ENCODE peak calls at places on chromosomes 3 and 15, in four cellular contexts. B is neural progenitor cell, L is GM23248, X is endothelial cell of umbilical vein. S is an unnamed sample. For H3K79me2, the result is how much of the 10 kb centered on the place peaks cover.

GRCh38 chr3:5053021-5053831 is 68.9 kb upstream of the ARL8B start:
- DNase-seq in B (no peak), L (peak), X (no peak), S (no peak)

GRCh38 chr15:94080416-94080815 is 150.9 kb upstream of the MCTP2 start:
- DNase-seq in L (peak), X (no peak), B (no peak), S (no peak)

GRCh38 chr3:59424268-59425010 is 374.6 kb upstream of the CFAP20DC start:
- DNase-seq in L (peak), B (no peak), X (no peak), S (no peak)

GRCh38 chr3:108602249-108602934 is 12.9 kb downstream of the DZIP3 start:
- DNase-seq in B (peak), L (no peak), X (no peak), S (no peak)

GRCh38 chr15:35596261-35596660 is 50.3 kb upstream of the DPH6 start:
- DNase-seq in B (no peak), L (peak), X (no peak), S (no peak)

GRCh38 chr3:18989237-18989812 is 159.0 kb upstream of the KCNH8 start:
- DNase-seq in X (no peak), L (no peak), B (no peak), S (no peak)

GRCh38 chr15:75606711-75607684 is 18.5 kb downstream of the SNUPN start:
- DNase-seq in X (no peak), B (no peak), L (peak), S (no peak)

GRCh38 chr3:129506272-129506742 is 22.1 kb upstream of the RHO start:
- DNase-seq in B (no peak), X (no peak), L (no peak), S (no peak)

GRCh38 chr15:66635817-66636216 is 66.2 kb upstream of the SMAD6 start:
- DNase-seq in B (no peak), X (no peak), L (no peak), S (no peak)

GRCh38 chr15:66580643-66581042 is 14.8 kb upstream of the LCTL start:
- DNase-seq in X (peak), L (peak), B (no peak), S (no peak)

GRCh38 chr15:83410532-83410931 is 36.6 kb upstream of the SH3GL3 start:
- DNase-seq in B (no peak), L (no peak), X (no peak), S (no peak)

GRCh38 chr3:27165348-27165747 is 203.8 kb downstream of the NEK10 start:
- DNase-seq in L (peak), X (no peak), B (no peak), S (no peak)

GRCh38 chr3:98521897-98522537 is 685 bp downstream of the CLDND1 start:
- DNase-seq in X (peak), B (peak), L (peak), S (peak)

GRCh38 chr3:156298938-156299337 is 178.6 kb downstream of the KCNAB1 start:
- DNase-seq in B (no peak), X (no peak), L (no peak), S (no peak)

GRCh38 chr3:117084739-117085270 is 375.2 kb downstream of the TUSC7 start:
- DNase-seq in B (no peak), X (no peak), L (no peak), S (no peak)

GRCh38 chr3:1439395-1439794 is 346.6 kb downstream of the CNTN6 start:
- DNase-seq in L (no peak), B (peak), X (no peak), S (no peak)

GRCh38 chr15:82124331-82125263 is 78.8 kb upstream of the MEX3B start:
- DNase-seq in L (no peak), B (no peak), X (no peak), S (no peak)

GRCh38 chr3:43036621-43037331 is 57.7 kb downstream of the GASK1A start:
- DNase-seq in B (no peak), X (no peak), L (no peak), S (no peak)

GRCh38 chr3:29171583-29171990 is 109.3 kb upstream of the RBMS3 start:
- DNase-seq in B (peak), X (peak), L (no peak), S (no peak)

GRCh38 chr3:195270350-195271115 is 426 bp downstream of the XXYLT1 start:
- DNase-seq in L (peak), B (peak), X (peak), S (peak)

GRCh38 chr15:92638291-92638708 is 17.3 kb downstream of the FAM174B start:
- DNase-seq in B (no peak), X (peak), L (no peak), S (no peak)

GRCh38 chr15:82531496-82532382 is 8.5 kb downstream of the RPS17 start:
- DNase-seq in L (peak), X (no peak), B (no peak), S (no peak)

GRCh38 chr15:66075947-66076346 is 177.6 kb downstream of the MEGF11 start:
- DNase-seq in L (no peak), B (no peak), X (no peak), S (no peak)

GRCh38 chr3:66198437-66199088 is 22.2 kb upstream of the SLC25A26 start:
- DNase-seq in X (no peak), B (no peak), L (no peak), S (no peak)

GRCh38 chr3:164199982-164200823 is 878.1 kb downstream of the SI start:
- DNase-seq in X (no peak), B (peak), L (no peak), S (no peak)

GRCh38 chr3:111668912-111669488 is 73.9 kb upstream of the ZBED2 start:
- DNase-seq in X (peak), B (peak), L (peak), S (peak)

GRCh38 chr3:46933261-46933660 is 43.3 kb downstream of the CCDC12 start:
- DNase-seq in B (no peak), L (no peak), X (no peak), S (no peak)

GRCh38 chr15:96692826-96693225 is 362.3 kb downstream of the NR2F2 start:
- DNase-seq in X (no peak), B (peak), L (no peak), S (no peak)

GRCh38 chr3:33099109-33099645 is 2.2 kb upstream of the GLB1 start:
- DNase-seq in B (no peak), L (no peak), X (no peak), S (no peak)

GRCh38 chr15:32908135-32908801 is 190.5 kb downstream of the GREM1 start:
- DNase-seq in B (no peak), L (no peak), X (peak), S (no peak)

GRCh38 chr3:149145926-149146325 is 16.5 kb downstream of the HPS3 start:
- DNase-seq in X (peak), B (no peak), L (no peak), S (no peak)

GRCh38 chr3:122188758-122189157 is 5.3 kb downstream of the CASR start:
- DNase-seq in B (no peak), L (no peak), X (no peak), S (no peak)

GRCh38 chr3:195802261-195802701 is 9.4 kb downstream of the MUC4 start:
- DNase-seq in B (no peak), X (no peak), L (no peak), S (no peak)

GRCh38 chr3:194277547-194278091 is 73.5 kb downstream of the CPN2 start:
- DNase-seq in L (peak), X (peak), B (no peak), S (no peak)

GRCh38 chr3:70990723-70991122 is 592.8 kb downstream of the FOXP1 start:
- DNase-seq in L (peak), B (no peak), X (no peak), S (no peak)
- H3K79me2 ChIP-seq in L (half or more), B (under half), X (under half), S (under half)

GRCh38 chr3:13017361-13018038 is 55.7 kb downstream of the IQSEC1 start:
- DNase-seq in L (no peak), B (no peak), X (no peak), S (no peak)

GRCh38 chr3:13015286-13016082 is 57.7 kb downstream of the IQSEC1 start:
- DNase-seq in X (no peak), B (no peak), L (no peak), S (no peak)

GRCh38 chr3:13014755-13015285 is 58.4 kb downstream of the IQSEC1 start:
- DNase-seq in B (no peak), X (no peak), L (no peak), S (no peak)

GRCh38 chr3:13016726-13017255 is 56.4 kb downstream of the IQSEC1 start:
- DNase-seq in X (no peak), L (no peak), B (no peak), S (no peak)

DNA sequence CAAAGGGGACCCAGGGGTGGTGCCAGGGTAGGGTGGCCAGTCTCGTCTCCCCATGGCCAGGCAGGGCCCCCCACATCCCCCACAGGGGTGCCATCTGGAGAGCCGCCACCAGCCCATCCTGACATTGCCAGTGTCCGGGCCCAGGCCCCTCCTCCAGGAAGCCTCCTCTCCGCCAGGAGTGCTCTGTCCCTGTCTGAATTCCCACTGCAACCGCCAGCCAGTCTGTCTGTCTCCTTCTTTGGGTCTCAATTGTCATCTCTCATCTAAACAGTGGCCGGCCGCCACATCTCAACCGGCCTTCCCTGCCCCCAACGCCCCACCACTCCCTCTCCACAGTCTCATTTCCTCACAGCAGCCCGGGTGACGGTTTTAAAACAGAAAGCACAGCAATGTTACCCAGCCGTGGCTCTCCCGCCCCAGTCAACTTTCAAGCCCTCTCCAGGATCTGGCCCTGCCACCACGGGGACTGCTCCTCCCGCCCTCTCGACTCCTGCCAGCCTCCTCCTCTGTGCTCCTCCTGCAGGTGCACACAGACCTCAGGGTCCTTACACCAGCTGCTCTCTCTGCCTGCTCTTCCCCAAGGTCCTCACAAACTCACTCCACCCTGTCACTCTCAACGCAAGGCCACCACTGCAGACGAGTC is 57.0 kb downstream of the IQSEC1 start:
- DNase-seq in X (no peak), B (no peak), L (peak), S (no peak)
- H3K79me2 ChIP-seq in X (under half), B (under half), L (under half), S (under half)

GRCh38 chr3:188700497-188700896 is 471.3 kb upstream of the TPRG1 start:
- DNase-seq in B (no peak), L (no peak), X (no peak), S (no peak)
- H3K79me2 ChIP-seq in B (under half), L (half or more), X (under half), S (under half)

DNA sequence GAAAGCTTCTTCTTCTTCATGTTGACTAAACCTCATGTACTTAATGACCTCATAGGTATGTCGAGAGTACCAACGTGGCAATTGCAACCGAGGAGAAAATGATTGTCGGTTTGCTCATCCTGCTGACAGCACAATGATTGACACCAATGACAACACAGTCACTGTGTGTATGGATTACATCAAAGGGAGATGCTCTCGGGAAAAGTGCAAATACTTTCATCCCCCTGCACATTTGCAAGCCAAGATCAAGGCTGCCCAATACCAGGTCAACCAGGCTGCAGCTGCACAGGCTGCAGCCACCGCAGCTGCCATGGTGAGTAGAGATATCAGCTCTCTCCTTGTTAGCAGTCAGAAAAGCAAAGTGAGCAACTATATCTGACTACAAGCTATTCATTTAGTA is 176.5 kb downstream of the MBNL1 start:
- DNase-seq in L (no peak), X (no peak), B (no peak), S (no peak)
- H3K79me2 ChIP-seq in L (half or more), X (half or more), B (under half), S (half or more)

DNA sequence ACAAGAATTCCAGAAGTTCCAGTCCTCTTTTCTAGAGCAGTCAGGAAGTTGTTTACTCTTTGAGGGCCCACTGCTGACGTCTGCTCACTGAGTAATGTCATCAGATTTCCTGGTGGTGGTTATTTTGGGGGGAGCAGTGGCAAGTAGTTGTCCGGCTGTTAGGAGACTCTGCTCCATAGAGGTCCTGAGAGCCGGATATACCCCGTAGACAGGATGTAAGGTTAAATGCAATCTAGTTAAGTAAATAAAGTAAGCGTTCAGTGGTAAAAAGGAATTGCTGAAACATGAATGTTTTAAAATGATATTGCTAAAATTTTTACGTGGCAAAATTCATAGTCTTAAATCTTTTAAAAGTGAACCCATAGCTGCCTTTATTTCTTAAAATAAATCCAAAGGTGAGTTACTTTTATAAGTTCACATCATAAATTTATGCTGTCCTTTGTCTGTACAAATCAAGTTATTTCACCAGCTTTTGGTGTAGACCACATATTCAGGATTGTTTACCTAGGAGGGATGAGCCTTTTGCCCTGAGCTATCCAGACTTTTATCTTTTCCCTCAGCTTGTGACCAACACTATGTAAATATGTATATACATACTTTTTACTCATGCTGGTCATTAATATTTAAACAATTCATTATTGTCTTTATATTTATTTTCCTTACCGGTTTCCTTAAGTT is 65.8 kb downstream of the PDE8A start:
- DNase-seq in X (peak), B (no peak), L (peak), S (no peak)
- H3K79me2 ChIP-seq in X (under half), B (under half), L (half or more), S (half or more)

DNA sequence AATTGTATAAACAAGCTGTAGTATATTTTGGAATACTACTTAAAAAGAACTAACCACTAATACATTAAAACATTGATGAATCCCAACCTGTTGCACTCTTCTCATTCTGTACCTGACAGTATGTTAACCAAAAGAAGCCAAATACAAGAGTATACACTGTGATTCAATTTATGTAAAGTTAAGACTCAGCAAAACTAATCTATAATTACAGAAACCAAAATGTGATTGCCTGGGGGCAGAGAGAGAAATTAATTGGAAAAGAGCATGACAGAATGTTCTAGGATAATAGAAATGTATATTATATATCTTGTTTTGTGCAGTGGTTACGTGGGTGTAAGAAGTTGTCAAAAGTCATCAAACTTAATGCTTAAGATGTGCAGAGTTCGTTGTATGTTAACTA is 31.1 kb downstream of the PIK3CA start:
- DNase-seq in L (no peak), B (no peak), X (no peak), S (no peak)
- H3K79me2 ChIP-seq in L (half or more), B (half or more), X (under half), S (under half)

DNA sequence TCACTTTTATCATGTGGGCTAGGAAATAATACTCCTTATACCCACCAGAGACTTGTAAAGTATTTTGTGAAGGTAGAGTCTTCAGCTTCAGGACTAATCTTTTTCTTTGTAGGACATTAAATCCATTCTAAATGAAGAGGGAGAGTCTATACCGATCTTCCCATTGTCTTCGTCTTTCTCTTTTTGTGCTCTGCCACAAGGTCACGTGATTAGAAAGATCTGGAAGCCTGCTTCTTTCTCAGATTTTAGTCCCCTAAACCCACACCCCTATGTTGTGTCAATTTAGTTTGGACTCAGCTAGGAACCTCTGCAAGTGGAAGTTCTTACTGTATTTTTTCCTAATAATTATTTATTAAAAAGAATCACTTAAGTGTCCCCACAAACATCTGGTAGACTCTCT is 507.3 kb downstream of the PYDC2 start:
- DNase-seq in L (no peak), B (no peak), X (no peak), S (no peak)
- H3K79me2 ChIP-seq in L (under half), B (under half), X (under half), S (under half)

DNA sequence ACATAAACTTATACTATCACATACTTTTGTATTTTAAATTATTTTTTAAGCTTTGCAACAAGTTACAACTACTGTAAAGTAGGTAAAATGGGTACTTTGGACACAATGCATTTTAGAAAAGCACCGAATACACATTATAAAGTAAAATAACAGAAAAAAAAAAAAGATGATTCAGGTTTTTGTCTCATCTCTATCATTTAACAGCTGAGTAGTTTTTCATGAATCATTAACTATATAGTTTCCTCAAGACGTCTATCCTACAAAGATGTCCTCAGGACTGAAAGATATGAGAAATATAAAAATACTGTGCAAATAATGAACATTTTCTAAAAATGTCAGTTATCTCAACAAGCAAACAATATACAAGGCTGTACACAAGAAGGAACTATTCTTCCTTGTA is 46.9 kb downstream of the ANKRD28 start:
- DNase-seq in L (no peak), B (no peak), X (no peak), S (no peak)
- H3K79me2 ChIP-seq in L (half or more), B (under half), X (under half), S (under half)

GRCh38 chr3:106004137-106004600 is 135.4 kb upstream of the CBLB start:
- DNase-seq in B (no peak), X (peak), L (peak), S (no peak)
- H3K79me2 ChIP-seq in B (under half), X (under half), L (under half), S (under half)

DNA sequence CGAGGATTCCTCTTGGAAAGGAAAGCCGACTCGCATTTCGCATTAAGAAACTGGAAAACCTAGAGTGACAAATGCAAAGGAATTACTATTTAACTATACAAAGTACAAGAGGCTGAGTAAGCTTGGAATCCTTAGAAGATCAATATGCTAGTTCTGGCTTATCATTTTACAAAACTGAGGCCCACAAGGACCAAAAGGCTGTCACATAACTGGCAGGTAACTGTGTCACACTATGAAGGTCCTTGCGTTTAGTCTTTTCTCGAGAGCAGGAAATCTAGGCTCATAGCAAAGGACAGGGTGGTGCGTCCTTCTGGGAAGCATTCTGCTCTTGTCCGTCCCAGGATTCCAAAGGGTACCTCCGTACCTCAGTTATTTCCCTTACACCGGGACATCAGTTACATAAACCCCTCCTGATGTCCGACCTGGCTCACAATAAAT is 629 bp downstream of the RPL24 start:
- DNase-seq in X (no peak), L (peak), B (no peak), S (no peak)
- H3K79me2 ChIP-seq in X (under half), L (half or more), B (half or more), S (half or more)

S was measured in HCT116.